ENCODE peak calls at places on chromosomes 1 and 21, in five cellular contexts. Q is HCT116, L is HepG2, U is GM12878, Y is K562. B is an unnamed sample.

GRCh38 chr1:45335732-45336365 is 4.1 kb upstream of the TOE1 start:
- DNase-seq in Q (no peak), L (peak), U (no peak), Y (no peak), B (no peak)

GRCh38 chr21:37452222-37452621 is 85.6 kb downstream of the DYRK1A start:
- DNase-seq in Q (no peak), L (no peak), U (no peak), Y (no peak), B (no peak)

GRCh38 chr1:172117800-172118199 is 276.5 kb downstream of the DNM3 start:
- DNase-seq in Q (no peak), L (no peak), U (peak), Y (no peak), B (no peak)

GRCh38 chr1:31669786-31670582 is 25.3 kb upstream of the PEF1 start:
- DNase-seq in Q (peak), L (no peak), U (no peak), Y (peak), B (peak)

GRCh38 chr1:56461158-56462127 is 117.9 kb downstream of the PLPP3 start:
- DNase-seq in Q (no peak), L (peak), U (no peak), Y (peak), B (no peak)

GRCh38 chr1:209363112-209363511 is 220.4 kb upstream of the CAMK1G start:
- DNase-seq in Q (no peak), L (no peak), U (no peak), Y (no peak), B (no peak)

GRCh38 chr1:198919667-198920398 is 281.0 kb downstream of the PTPRC start:
- DNase-seq in Q (no peak), L (no peak), U (no peak), Y (no peak), B (no peak)

GRCh38 chr1:53328490-53329182 is 766 bp upstream of the LRP8 start:
- DNase-seq in Q (no peak), L (no peak), U (no peak), Y (no peak), B (no peak)

GRCh38 chr1:212607206-212607923 is 1.2 kb upstream of the ATF3 start:
- DNase-seq in Q (no peak), L (no peak), U (no peak), Y (no peak), B (no peak)

GRCh38 chr1:19310720-19311502 is 1.0 kb downstream of the AKR7A2 start:
- DNase-seq in Q (no peak), L (peak), U (no peak), Y (no peak), B (no peak)

GRCh38 chr1:111503585-111504060 is at the start of the genes ADORA3 and TMIGD3:
- DNase-seq in Q (no peak), L (no peak), U (no peak), Y (no peak), B (no peak)

GRCh38 chr1:109931189-109931672 is 20.6 kb downstream of the CSF1 start:
- DNase-seq in Q (peak), L (peak), U (no peak), Y (peak), B (peak)

GRCh38 chr1:159911668-159912067 is 11.7 kb upstream of the CFAP45 start:
- DNase-seq in Q (no peak), L (no peak), U (no peak), Y (no peak), B (no peak)

GRCh38 chr1:192550922-192551534 is 24.5 kb upstream of the RGS1 start:
- DNase-seq in Q (peak), L (no peak), U (peak), Y (no peak), B (no peak)

GRCh38 chr1:155196103-155196892 is 11.4 kb downstream of the THBS3 start:
- DNase-seq in Q (no peak), L (no peak), U (no peak), Y (no peak), B (no peak)

GRCh38 chr1:924619-925323 is 1.0 kb downstream of the SAMD11 start:
- DNase-seq in Q (no peak), L (no peak), U (no peak), Y (peak), B (peak)

GRCh38 chr1:59266180-59266926 is 30.5 kb upstream of the FGGY start:
- DNase-seq in Q (no peak), L (no peak), U (peak), Y (no peak), B (no peak)
- H3K4me2 ChIP-seq in Q (no peak), L (no peak), U (peak), Y (no peak), B (no peak)

DNA sequence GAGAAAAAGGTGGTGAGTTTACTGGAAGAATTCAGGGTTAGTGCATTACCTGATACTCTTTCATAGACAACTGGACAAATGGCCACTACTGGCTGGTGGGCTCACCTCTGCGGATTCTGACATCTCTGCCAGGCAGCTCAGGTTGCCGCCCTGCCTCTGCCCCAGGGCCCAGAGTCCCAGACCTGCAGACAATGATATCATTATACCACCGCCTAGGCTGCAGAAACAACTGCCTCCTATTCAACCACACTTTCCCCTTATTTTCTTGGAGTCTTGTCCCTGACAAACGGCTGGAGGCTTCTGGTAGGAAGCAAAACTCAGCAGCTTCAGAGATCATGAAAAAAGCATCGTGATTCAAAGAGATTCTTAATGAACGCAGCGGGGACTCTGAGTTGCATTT is 37.0 kb downstream of the IRF2BP2 start:
- DNase-seq in Q (no peak), L (no peak), U (no peak), Y (no peak), B (no peak)
- TF ChIP-seq CEBPB in Q (no peak), L (no peak), U (no peak), Y (no peak), B (no peak)

GRCh38 chr1:35707253-35708178 is 11.2 kb downstream of the C1orf216 start:
- DNase-seq in Q (no peak), L (no peak), U (no peak), Y (peak), B (no peak)
- TF ChIP-seq REST in Q (no peak), L (no peak), U (no peak), Y (no peak), B (no peak)

GRCh38 chr21:18170221-18170620 is 74.4 kb upstream of the CHODL start:
- DNase-seq in Q (no peak), L (no peak), U (no peak), Y (no peak), B (no peak)
- H3K4me2 ChIP-seq in Q (no peak), L (no peak), U (no peak), Y (no peak), B (no peak)

B was measured in A549.